ENCODE peak calls at places on chromosomes 5 and 9, in nine cellular contexts. X is AG04450, J is lower lobe of right lung, V is H1, K is heart right ventricle, W is cardiac muscle cell, P is fibroblast of villous mesenchyme, L is cardiac fibroblast, S is gastrocnemius medialis. F is an unnamed sample.
A peak's percentile ranks its signal among the peaks of the same experiment; 100 is the strongest.

GRCh38 chr5:52738095-52738506 is 49.6 kb upstream of the ITGA1 start:
- DNase-seq in X (no peak), P (peak; percentile 59), S (no peak), L (no peak), V (no peak), J (no peak), W (peak; percentile 32), K (no peak), F (no peak)

GRCh38 chr5:172150514-172151425 is 37.3 kb downstream of the STK10 start:
- DNase-seq in X (no peak), L (peak; percentile 23), K (peak; percentile 52), W (no peak), V (no peak), S (peak; percentile 50), J (peak; percentile 88), P (peak; percentile 46), F (peak; percentile 52)

GRCh38 chr5:179258922-179259730 is 86.1 kb downstream of the ADAMTS2 start:
- DNase-seq in J (no peak), L (no peak), W (no peak), S (no peak), V (no peak), X (no peak), P (peak; percentile 73), K (no peak), F (peak; percentile 49)

GRCh38 chr9:35690447-35691324 is 961 bp upstream of the TPM2 start:
- DNase-seq in W (peak; percentile 84), V (no peak), J (peak; percentile 77), L (peak; percentile 84), K (peak; percentile 84), S (peak; percentile 75), P (peak; percentile 84), X (no peak), F (no peak)

GRCh38 chr5:98570661-98571181 is 202.7 kb upstream of the RGMB start:
- DNase-seq in X (no peak), S (no peak), K (no peak), J (no peak), V (no peak), P (peak; percentile 64), L (no peak), W (no peak), F (no peak)

GRCh38 chr9:37033753-37034319 is at the start of gene PAX5:
- DNase-seq in J (no peak), K (no peak), V (no peak), P (no peak), W (no peak), S (no peak), L (no peak), X (no peak), F (no peak)

GRCh38 chr9:5843450-5844249 is 10.7 kb upstream of the ERMP1 start:
- DNase-seq in S (no peak), X (no peak), V (no peak), K (no peak), P (peak; percentile 94), J (no peak), L (peak; percentile 49), W (no peak), F (no peak)

GRCh38 chr9:134208310-134208841 is 44.0 kb upstream of the RNU6ATAC start:
- DNase-seq in W (no peak), J (peak; percentile 26), L (peak; percentile 87), K (peak; percentile 82), P (no peak), V (no peak), S (peak; percentile 96), X (no peak), F (peak; percentile 36)

GRCh38 chr5:159240301-159240870 is 22.7 kb upstream of the UBLCP1 start:
- DNase-seq in L (no peak), J (no peak), X (no peak), V (no peak), K (no peak), S (no peak), W (no peak), P (peak; percentile 46), F (no peak)

GRCh38 chr9:94993141-94993820 is 266.8 kb downstream of the AOPEP start:
- DNase-seq in X (no peak), P (peak; percentile 41), K (no peak), W (no peak), S (no peak), L (no peak), J (no peak), V (no peak), F (no peak)

GRCh38 chr9:40884072-40884901 is 244.2 kb downstream of the FOXD4L6 start:
- DNase-seq in V (no peak), P (no peak), J (peak; percentile 45), W (no peak), S (no peak), X (no peak), L (no peak), K (peak; percentile 16), F (peak; percentile 39)

GRCh38 chr5:6634327-6634713 is 1.1 kb downstream of the SRD5A1 start:
- DNase-seq in V (no peak), P (no peak), L (peak; percentile 5), S (no peak), J (no peak), K (no peak), W (no peak), X (no peak), F (no peak)

GRCh38 chr5:53031695-53032096 is 42.5 kb downstream of the ITGA2 start:
- DNase-seq in X (peak; percentile 86), W (peak; percentile 38), K (no peak), L (peak; percentile 80), J (no peak), S (no peak), V (no peak), P (peak; percentile 96), F (no peak)

GRCh38 chr5:110785356-110785755 is 46.5 kb downstream of the SLC25A46 start:
- DNase-seq in L (peak; percentile 60), J (no peak), W (no peak), X (no peak), K (no peak), V (no peak), S (no peak), P (peak; percentile 63), F (no peak)

GRCh38 chr5:178651046-178651810 is 24.4 kb upstream of the CLK4 start:
- DNase-seq in P (peak; percentile 28), V (no peak), W (no peak), X (no peak), S (no peak), L (peak; percentile 65), K (no peak), J (no peak), F (no peak)

GRCh38 chr5:174419523-174420132 is 304.8 kb upstream of the MSX2 start:
- DNase-seq in J (peak; percentile 89), K (peak; percentile 89), V (peak; percentile 93), W (peak; percentile 96), L (peak; percentile 95), X (peak; percentile 90), S (peak; percentile 76), P (peak; percentile 93), F (peak; percentile 88)
- H3K4me3 ChIP-seq in J (peak overlapping the region; percentile 10), K (peak overlapping the region; percentile 32), V (peak overlapping the region; percentile 18), W (peak overlapping the region; percentile 30), L (no peak overlapping the region), X (peak overlapping the region; percentile 54), S (no peak overlapping the region), P (peak overlapping the region; percentile 25), F (no peak overlapping the region)

GRCh38 chr5:79689541-79690466 is at the start of gene CMYA5:
- DNase-seq in L (peak; percentile 35), V (no peak), J (peak; percentile 55), K (peak; percentile 67), P (peak; percentile 52), W (peak; percentile 68), X (no peak), S (peak; percentile 98), F (no peak)
- H3K4me3 ChIP-seq in L (peak within 1 kb of the TSS; percentile 32), V (peak within 1 kb of the TSS; percentile 48), J (peak within 1 kb of the TSS; percentile 56), K (peak within 1 kb of the TSS; percentile 52), P (peak within 1 kb of the TSS; percentile 57), W (peak within 1 kb of the TSS; percentile 47), X (peak within 1 kb of the TSS; percentile 52), S (peak within 1 kb of the TSS; percentile 83), F (peak within 1 kb of the TSS; percentile 24)

GRCh38 chr5:102760815-102761214 is 5.7 kb downstream of the PAM start:
- DNase-seq in V (no peak), K (no peak), S (no peak), L (no peak), X (no peak), W (no peak), J (no peak), P (no peak), F (no peak)

GRCh38 chr5:102764381-102765005 is 9.4 kb downstream of the PAM start:
- DNase-seq in S (no peak), L (no peak), J (no peak), V (no peak), W (no peak), K (no peak), X (no peak), P (no peak), F (no peak)

GRCh38 chr5:102763734-102764133 is 8.6 kb downstream of the PAM start:
- DNase-seq in K (no peak), J (no peak), W (no peak), L (no peak), X (no peak), P (no peak), S (no peak), V (no peak), F (no peak)

GRCh38 chr5:102762095-102762534 is 7.0 kb downstream of the PAM start:
- DNase-seq in J (no peak), K (no peak), P (peak; percentile 46), L (peak; percentile 52), X (no peak), W (no peak), V (no peak), S (no peak), F (no peak)

GRCh38 chr5:102762828-102763227 is 7.7 kb downstream of the PAM start:
- DNase-seq in S (no peak), W (no peak), K (no peak), X (no peak), P (no peak), V (no peak), L (no peak), J (no peak), F (no peak)
- H3K4me3 ChIP-seq in S (peak overlapping the region; percentile 21), W (no peak overlapping the region), K (no peak overlapping the region), X (no peak overlapping the region), P (no peak overlapping the region), V (no peak overlapping the region), L (no peak overlapping the region), J (no peak overlapping the region), F (no peak overlapping the region)

GRCh38 chr5:35333366-35333765 is 103.1 kb upstream of the PRLR start:
- DNase-seq in L (no peak), V (no peak), P (no peak), K (no peak), S (no peak), J (no peak), X (no peak), W (no peak), F (no peak)
- H3K4me3 ChIP-seq in L (no peak overlapping the region), V (no peak overlapping the region), P (no peak overlapping the region), K (no peak overlapping the region), S (no peak overlapping the region), J (no peak overlapping the region), X (no peak overlapping the region), W (no peak overlapping the region), F (no peak overlapping the region)

F was measured in RWPE2.